ENCODE peak calls at places on chromosomes 12 and 14, in six cellular contexts. One of them, this sample, is unnamed.

GRCh38 chr14:56199095-56199975 is 81.1 kb downstream of the PELI2 start:
- DNase-seq in tibial nerve: peak
- DNase-seq in left ventricle myocardium inferior: no peak
- DNase-seq in gastrocnemius medialis: peak
- DNase-seq in spleen: no peak
- DNase-seq in tibial artery: peak
- DNase-seq in this sample: no peak

GRCh38 chr14:94021001-94021400 is 5.1 kb upstream of the OTUB2 start:
- DNase-seq in tibial nerve: no peak
- DNase-seq in spleen: no peak
- DNase-seq in tibial artery: no peak
- DNase-seq in left ventricle myocardium inferior: no peak
- DNase-seq in gastrocnemius medialis: no peak
- DNase-seq in this sample: no peak

GRCh38 chr12:47124451-47124850 is 44.7 kb upstream of the AMIGO2 start:
- DNase-seq in tibial nerve: no peak
- DNase-seq in gastrocnemius medialis: no peak
- DNase-seq in spleen: no peak
- DNase-seq in tibial artery: no peak
- DNase-seq in left ventricle myocardium inferior: no peak
- DNase-seq in this sample: no peak

GRCh38 chr14:65403231-65403630 is 9.3 kb upstream of the FUT8 start:
- DNase-seq in gastrocnemius medialis: no peak
- DNase-seq in tibial artery: no peak
- DNase-seq in tibial nerve: no peak
- DNase-seq in spleen: no peak
- DNase-seq in left ventricle myocardium inferior: no peak
- DNase-seq in this sample: no peak

GRCh38 chr14:50001999-50002925 is 109.4 kb downstream of the ARF6 start:
- DNase-seq in spleen: peak
- DNase-seq in tibial artery: peak
- DNase-seq in gastrocnemius medialis: peak
- DNase-seq in left ventricle myocardium inferior: no peak
- DNase-seq in tibial nerve: no peak
- DNase-seq in this sample: no peak

GRCh38 chr12:75478395-75478794 is 2.2 kb upstream of the GLIPR1 start:
- DNase-seq in gastrocnemius medialis: no peak
- DNase-seq in spleen: no peak
- DNase-seq in tibial artery: no peak
- DNase-seq in left ventricle myocardium inferior: no peak
- DNase-seq in tibial nerve: no peak
- DNase-seq in this sample: no peak

GRCh38 chr12:124008629-124009028 is 35.6 kb downstream of the ZNF664 start:
- DNase-seq in tibial artery: peak
- DNase-seq in gastrocnemius medialis: no peak
- DNase-seq in left ventricle myocardium inferior: no peak
- DNase-seq in spleen: no peak
- DNase-seq in tibial nerve: no peak
- DNase-seq in this sample: no peak

GRCh38 chr14:64910847-64911495 is 3.3 kb upstream of the CHURC1 start:
- DNase-seq in tibial nerve: no peak
- DNase-seq in spleen: no peak
- DNase-seq in gastrocnemius medialis: no peak
- DNase-seq in tibial artery: no peak
- DNase-seq in left ventricle myocardium inferior: no peak
- DNase-seq in this sample: no peak

GRCh38 chr12:106581543-106582263 is 1.1 kb upstream of the RFX4 start:
- DNase-seq in left ventricle myocardium inferior: no peak
- DNase-seq in tibial artery: no peak
- DNase-seq in gastrocnemius medialis: no peak
- DNase-seq in spleen: no peak
- DNase-seq in tibial nerve: no peak
- DNase-seq in this sample: no peak

GRCh38 chr12:106582661-106583577 is at the start of gene RFX4:
- DNase-seq in tibial artery: no peak
- DNase-seq in tibial nerve: no peak
- DNase-seq in gastrocnemius medialis: no peak
- DNase-seq in left ventricle myocardium inferior: no peak
- DNase-seq in spleen: no peak
- DNase-seq in this sample: peak

GRCh38 chr12:86194721-86195120 is 61.5 kb downstream of the MGAT4C start:
- DNase-seq in gastrocnemius medialis: no peak
- DNase-seq in tibial artery: no peak
- DNase-seq in tibial nerve: no peak
- DNase-seq in left ventricle myocardium inferior: no peak
- DNase-seq in spleen: no peak
- DNase-seq in this sample: no peak
- H3K27ac ChIP-seq in gastrocnemius medialis: no peak
- H3K27ac ChIP-seq in tibial artery: no peak
- H3K27ac ChIP-seq in tibial nerve: no peak
- H3K27ac ChIP-seq in left ventricle myocardium inferior: no peak
- H3K27ac ChIP-seq in spleen: no peak
- H3K27ac ChIP-seq in this sample: no peak

GRCh38 chr14:92644601-92645515 is 103.6 kb downstream of the LGMN start:
- DNase-seq in spleen: peak
- DNase-seq in gastrocnemius medialis: no peak
- DNase-seq in tibial nerve: no peak
- DNase-seq in left ventricle myocardium inferior: no peak
- DNase-seq in tibial artery: no peak
- DNase-seq in this sample: no peak
- H3K27ac ChIP-seq in spleen: peak
- H3K27ac ChIP-seq in gastrocnemius medialis: no peak
- H3K27ac ChIP-seq in tibial nerve: no peak
- H3K27ac ChIP-seq in left ventricle myocardium inferior: peak
- H3K27ac ChIP-seq in tibial artery: peak
- H3K27ac ChIP-seq in this sample: no peak

GRCh38 chr12:89427508-89428156 is 75.3 kb upstream of the DUSP6 start:
- DNase-seq in tibial nerve: no peak
- DNase-seq in spleen: no peak
- DNase-seq in left ventricle myocardium inferior: no peak
- DNase-seq in tibial artery: no peak
- DNase-seq in gastrocnemius medialis: no peak
- DNase-seq in this sample: no peak
- H3K27ac ChIP-seq in tibial nerve: no peak
- H3K27ac ChIP-seq in spleen: peak
- H3K27ac ChIP-seq in left ventricle myocardium inferior: no peak
- H3K27ac ChIP-seq in tibial artery: no peak
- H3K27ac ChIP-seq in gastrocnemius medialis: no peak
- H3K27ac ChIP-seq in this sample: no peak

DNA sequence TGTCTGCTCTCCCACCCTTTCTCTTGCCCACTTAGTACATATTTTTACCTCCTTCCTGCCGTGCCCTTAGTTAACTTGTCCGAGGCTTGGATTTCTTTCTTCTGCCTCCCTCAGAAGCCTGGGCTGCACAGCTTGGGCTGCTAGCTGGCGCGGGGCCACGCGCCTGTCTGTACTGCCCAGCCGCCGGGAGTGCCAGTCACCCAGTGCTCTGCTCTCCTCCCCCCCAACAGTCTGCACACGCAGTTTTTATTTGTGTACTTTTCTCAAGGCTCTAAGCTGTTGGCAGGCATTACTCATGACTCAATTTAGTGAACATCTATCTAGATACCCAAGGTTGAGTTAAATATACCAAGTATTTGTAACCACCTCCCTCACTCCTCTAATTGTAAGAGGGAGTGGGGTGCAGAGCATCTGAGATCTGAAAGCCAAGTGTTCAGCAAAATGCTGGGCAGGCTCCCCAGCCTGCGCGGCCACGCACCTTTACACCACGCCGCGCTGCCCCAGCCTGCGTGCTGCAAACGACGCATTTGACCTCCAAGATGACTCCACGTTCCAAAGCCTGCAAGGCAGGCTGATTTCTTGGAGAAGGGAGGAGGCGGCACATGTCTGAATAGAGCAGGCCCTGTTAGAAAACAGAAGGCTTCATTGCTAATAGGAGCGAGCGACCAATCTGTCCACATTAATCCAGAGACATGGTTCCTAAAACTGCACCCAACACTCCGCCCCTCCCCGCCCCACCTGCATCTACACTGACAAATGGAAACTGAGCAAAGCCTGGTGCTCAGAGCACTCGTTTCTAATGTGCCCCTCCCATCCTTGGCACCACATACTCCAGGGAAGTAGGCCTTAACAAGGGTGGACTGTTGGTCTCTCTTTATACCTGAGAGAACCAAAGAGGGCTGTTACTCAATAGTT is 18.2 kb upstream of the CACNA2D4 start:
- DNase-seq in tibial nerve: no peak
- DNase-seq in spleen: peak
- DNase-seq in gastrocnemius medialis: peak
- DNase-seq in tibial artery: peak
- DNase-seq in left ventricle myocardium inferior: peak
- DNase-seq in this sample: peak
- H3K27ac ChIP-seq in tibial nerve: peak
- H3K27ac ChIP-seq in spleen: no peak
- H3K27ac ChIP-seq in gastrocnemius medialis: peak
- H3K27ac ChIP-seq in tibial artery: peak
- H3K27ac ChIP-seq in left ventricle myocardium inferior: peak
- H3K27ac ChIP-seq in this sample: peak

GRCh38 chr14:69953266-69953905 is 74.2 kb downstream of the SMOC1 start:
- DNase-seq in tibial artery: no peak
- DNase-seq in gastrocnemius medialis: peak
- DNase-seq in spleen: no peak
- DNase-seq in left ventricle myocardium inferior: no peak
- DNase-seq in tibial nerve: no peak
- DNase-seq in this sample: no peak
- H3K27ac ChIP-seq in tibial artery: peak
- H3K27ac ChIP-seq in gastrocnemius medialis: peak
- H3K27ac ChIP-seq in spleen: no peak
- H3K27ac ChIP-seq in left ventricle myocardium inferior: no peak
- H3K27ac ChIP-seq in tibial nerve: no peak
- H3K27ac ChIP-seq in this sample: peak

DNA sequence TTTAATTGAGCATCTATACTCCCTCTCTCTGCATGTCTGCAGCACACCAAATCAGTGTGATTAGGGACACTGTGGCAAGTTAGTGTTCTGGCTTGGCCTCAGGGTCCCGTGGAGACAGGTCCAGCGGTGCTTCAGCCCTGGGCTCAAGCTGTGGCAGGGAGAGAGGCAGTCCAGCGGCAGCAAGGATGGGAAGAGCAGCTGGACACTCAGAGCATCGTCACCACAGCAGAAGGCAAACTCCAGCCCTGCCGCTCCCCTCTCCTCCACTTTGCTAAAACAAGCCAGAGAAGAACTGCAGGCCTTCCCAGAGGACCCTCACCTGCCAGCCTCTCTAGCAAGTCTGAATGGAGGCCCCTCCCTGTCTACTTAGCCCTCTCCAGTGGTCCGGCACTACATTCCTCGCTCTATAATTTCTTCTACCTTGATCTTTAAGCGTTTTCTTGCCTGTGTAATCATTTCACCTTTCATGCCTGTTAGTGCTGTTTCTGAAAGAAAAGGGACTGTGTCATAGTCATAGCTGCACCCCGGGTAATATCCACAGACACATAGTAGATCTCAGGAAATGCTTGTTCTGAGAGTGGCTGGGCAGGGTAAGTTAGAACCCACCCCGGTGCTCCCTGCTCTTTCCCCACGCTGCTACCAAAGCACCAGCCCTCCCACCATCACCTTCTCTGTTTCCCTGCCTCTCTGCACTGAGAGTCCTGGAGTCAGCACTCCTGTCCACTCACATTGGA is 22.1 kb downstream of the ZFP36L1 start:
- DNase-seq in left ventricle myocardium inferior: no peak
- DNase-seq in tibial artery: no peak
- DNase-seq in tibial nerve: no peak
- DNase-seq in spleen: no peak
- DNase-seq in gastrocnemius medialis: peak
- DNase-seq in this sample: no peak
- H3K27ac ChIP-seq in left ventricle myocardium inferior: peak
- H3K27ac ChIP-seq in tibial artery: no peak
- H3K27ac ChIP-seq in tibial nerve: peak
- H3K27ac ChIP-seq in spleen: peak
- H3K27ac ChIP-seq in gastrocnemius medialis: peak
- H3K27ac ChIP-seq in this sample: no peak

GRCh38 chr12:52050116-52050770 is 999 bp upstream of the NR4A1 start:
- DNase-seq in spleen: peak
- DNase-seq in tibial artery: no peak
- DNase-seq in gastrocnemius medialis: no peak
- DNase-seq in left ventricle myocardium inferior: no peak
- DNase-seq in tibial nerve: no peak
- DNase-seq in this sample: no peak
- H3K27ac ChIP-seq in spleen: peak
- H3K27ac ChIP-seq in tibial artery: peak
- H3K27ac ChIP-seq in gastrocnemius medialis: peak
- H3K27ac ChIP-seq in left ventricle myocardium inferior: peak
- H3K27ac ChIP-seq in tibial nerve: peak
- H3K27ac ChIP-seq in this sample: peak

This sample was measured in caudate nucleus.